ENCODE peak calls at places on chromosome 3, in ten cellular contexts. I is brain microvascular endothelial cell, U is cardiac fibroblast, K is neural progenitor cell, O is fibroblast of pulmonary artery, C is cardiac muscle cell, J is BJ, D is kidney, P is RWPE2, X is left ventricle myocardium inferior. W is an unnamed sample.

GRCh38 chr3:125608419-125608818 is 13.1 kb upstream of the OSBPL11 start:
- DNase-seq in P (no peak), U (no peak), O (no peak), X (no peak), D (no peak), J (no peak), I (no peak), K (no peak), C (no peak), W (no peak)

GRCh38 chr3:39136533-39137434 is 16.6 kb downstream of the CSRNP1 start:
- DNase-seq in O (no peak), X (no peak), U (no peak), C (no peak), D (no peak), I (no peak), K (no peak), P (peak; percentile 49), J (no peak), W (no peak)

GRCh38 chr3:107942244-107942643 is 148.6 kb downstream of the CD47 start:
- DNase-seq in J (no peak), U (peak; percentile 54), C (no peak), K (no peak), O (no peak), X (no peak), D (no peak), I (no peak), P (no peak), W (no peak)

GRCh38 chr3:29922990-29923746 is 642.3 kb downstream of the RBMS3 start:
- DNase-seq in D (no peak), X (peak; percentile 20), I (peak; percentile 92), K (no peak), P (peak; percentile 22), O (peak; percentile 97), C (no peak), U (peak; percentile 96), J (peak; percentile 79), W (peak; percentile 93)

GRCh38 chr3:128435058-128435457 is 31.6 kb downstream of the DNAJB8 start:
- DNase-seq in K (peak; percentile 49), O (no peak), I (no peak), X (no peak), C (no peak), U (no peak), J (no peak), D (no peak), P (no peak), W (no peak)

GRCh38 chr3:157541506-157542236 is 38.5 kb upstream of the VEPH1 start:
- DNase-seq in X (no peak), J (no peak), O (no peak), P (no peak), D (no peak), U (no peak), C (no peak), K (no peak), I (no peak), W (no peak)

GRCh38 chr3:123285931-123286307 is 84.2 kb downstream of the SEC22A start:
- DNase-seq in I (no peak), U (no peak), K (no peak), J (no peak), C (no peak), X (no peak), O (no peak), D (no peak), P (no peak), W (no peak)

GRCh38 chr3:62374375-62374876 is 1.1 kb upstream of the FEZF2 start:
- DNase-seq in I (peak; percentile 14), O (peak; percentile 11), U (peak; percentile 51), D (no peak), X (no peak), P (no peak), J (no peak), C (no peak), K (peak; percentile 87), W (peak; percentile 33)

GRCh38 chr3:114011059-114011797 is 45.1 kb downstream of the CCDC191 start:
- DNase-seq in P (no peak), X (no peak), I (no peak), U (no peak), J (no peak), C (no peak), D (no peak), K (no peak), O (no peak), W (no peak)

GRCh38 chr3:197209366-197210260 is 88.8 kb downstream of the DLG1 start:
- DNase-seq in K (peak; percentile 20), I (no peak), D (no peak), O (no peak), J (no peak), P (no peak), U (no peak), X (no peak), C (no peak), W (no peak)

GRCh38 chr3:930866-931265 is 162.0 kb upstream of the CNTN6 start:
- DNase-seq in P (no peak), C (no peak), K (no peak), O (no peak), J (no peak), X (no peak), D (no peak), U (no peak), I (no peak), W (no peak)

GRCh38 chr3:141000027-141000663 is 51.0 kb upstream of the SPSB4 start:
- DNase-seq in U (peak; percentile 66), K (peak; percentile 81), I (peak; percentile 62), C (peak; percentile 82), D (peak; percentile 78), J (no peak), X (peak; percentile 61), P (no peak), O (peak; percentile 64), W (peak; percentile 76)

GRCh38 chr3:48985977-48986376 is 4.1 kb upstream of the P4HTM start:
- DNase-seq in K (no peak), O (no peak), J (no peak), I (no peak), C (no peak), U (no peak), D (no peak), P (no peak), X (no peak), W (no peak)

GRCh38 chr3:52055537-52056351 is 627 bp downstream of the DUSP7 start:
- DNase-seq in X (peak; percentile 53), U (peak; percentile 57), K (peak; percentile 91), I (no peak), J (no peak), O (peak; percentile 62), D (peak; percentile 88), C (peak; percentile 80), P (no peak), W (peak; percentile 57)
- TF ChIP-seq CTCF in X (peak; percentile 50), U (no peak), K (peak; percentile 25), I (peak; percentile 16), J (peak; percentile 10), O (peak; percentile 9), D (peak; percentile 23), C (peak; percentile 10), P (no peak), W (peak; percentile 18)

GRCh38 chr3:144762091-144762490 is 790.5 kb downstream of the DIPK2A start:
- DNase-seq in I (no peak), C (no peak), P (no peak), O (no peak), D (no peak), U (no peak), J (no peak), X (no peak), K (no peak), W (no peak)

GRCh38 chr3:144760831-144761230 is 789.2 kb downstream of the DIPK2A start:
- DNase-seq in O (peak; percentile 21), X (no peak), P (no peak), I (peak; percentile 22), U (peak; percentile 6), D (no peak), J (no peak), K (no peak), C (peak; percentile 53), W (peak; percentile 54)

DNA sequence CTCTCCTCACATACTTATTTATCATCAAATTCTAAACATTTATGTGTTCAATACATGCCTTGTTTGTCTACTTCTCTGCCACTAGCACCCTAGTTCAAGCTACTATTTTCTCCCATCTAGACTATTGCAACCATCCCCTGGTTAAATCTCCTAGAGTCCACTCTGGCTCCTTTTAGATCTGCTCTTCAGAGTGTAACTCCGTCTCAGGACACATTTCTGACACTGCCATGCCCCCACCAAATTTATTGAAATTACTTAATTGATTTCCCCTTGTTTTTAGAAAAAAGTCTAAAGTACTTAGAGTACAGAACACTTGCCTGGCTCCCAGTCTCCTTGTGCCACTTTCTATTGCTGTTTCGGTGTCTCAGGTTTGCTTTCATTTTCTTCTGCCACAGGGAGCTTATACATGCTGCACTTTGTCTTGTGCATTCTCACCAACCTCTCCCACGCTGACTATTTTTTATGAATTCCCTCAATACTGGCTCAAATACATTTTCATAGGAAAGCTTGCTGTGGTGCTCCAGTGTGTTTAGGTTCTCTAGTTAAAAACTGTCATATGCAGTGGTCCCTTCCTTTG is 792.3 kb downstream of the DIPK2A start:
- DNase-seq in X (no peak), O (no peak), U (no peak), I (no peak), J (no peak), D (no peak), K (no peak), P (no peak), C (no peak), W (no peak)
- H3K4me3 ChIP-seq in X (no peak overlapping the region), O (no peak overlapping the region), U (no peak overlapping the region), I (no peak overlapping the region), J (no peak overlapping the region), D (no peak overlapping the region), K (no peak overlapping the region), P (no peak overlapping the region), C (no peak overlapping the region), W (no peak overlapping the region)

GRCh38 chr3:161171639-161172552 is 49.2 kb upstream of the NMD3 start:
- DNase-seq in P (no peak), J (no peak), K (peak; percentile 21), O (peak; percentile 39), U (peak; percentile 47), C (no peak), D (no peak), I (no peak), X (no peak), W (peak; percentile 50)
- TF ChIP-seq CTCF in P (peak; percentile 23), J (peak; percentile 30), K (peak; percentile 43), O (peak; percentile 41), U (peak; percentile 40), C (peak; percentile 39), D (peak; percentile 5), I (peak; percentile 45), X (peak; percentile 45), W (peak; percentile 60)

DNA sequence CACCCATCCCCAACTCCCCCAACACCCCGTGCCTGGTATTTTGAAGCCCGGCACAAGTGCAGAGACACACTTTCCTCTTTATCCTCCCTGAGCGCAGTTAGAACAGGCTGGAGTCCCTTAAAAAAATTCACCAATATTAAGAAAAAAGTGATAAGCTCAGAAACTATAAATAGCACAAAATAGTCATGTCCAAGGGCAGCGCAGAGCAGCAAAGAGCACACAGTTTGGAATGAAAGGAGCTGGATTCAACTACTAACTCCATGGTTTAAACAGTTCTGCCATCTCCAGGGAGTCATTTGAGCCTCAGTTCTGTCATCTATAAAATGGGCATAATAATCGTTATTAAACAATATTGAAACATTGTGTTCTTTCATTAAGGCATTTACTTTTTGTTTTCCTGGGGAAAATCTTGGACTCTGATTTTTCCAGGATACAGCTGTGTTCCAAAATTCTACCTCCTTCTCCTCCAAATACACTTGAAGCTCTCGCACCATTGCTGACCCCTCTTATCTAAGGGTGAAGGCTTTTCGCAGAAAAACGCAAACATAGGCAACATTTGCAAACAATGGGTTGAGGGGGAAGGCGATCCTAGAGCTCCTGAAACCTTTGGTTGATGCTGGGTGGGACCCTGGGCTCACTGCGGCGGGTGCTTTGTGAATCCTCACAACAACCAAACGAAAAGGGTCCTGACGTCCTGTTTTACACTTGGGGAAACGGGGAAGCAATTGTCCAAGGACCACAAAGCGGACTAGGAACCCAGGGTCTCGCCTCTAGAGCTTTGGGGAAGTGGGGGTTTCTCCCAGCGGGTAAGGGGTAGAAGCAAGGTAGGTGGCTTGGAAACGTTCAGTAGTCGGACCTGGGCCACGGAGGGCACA is 41.8 kb downstream of the EPHB3 start:
- DNase-seq in I (no peak), X (no peak), U (peak; percentile 4), D (no peak), J (no peak), P (no peak), C (no peak), O (no peak), K (peak; percentile 40), W (peak; percentile 37)
- H3K4me3 ChIP-seq in I (no peak overlapping the region), X (peak overlapping the region; percentile 65), U (no peak overlapping the region), D (no peak overlapping the region), J (no peak overlapping the region), P (no peak overlapping the region), C (peak overlapping the region; percentile 22), O (no peak overlapping the region), K (peak overlapping the region; percentile 55), W (no peak overlapping the region)

W was measured in choroid plexus epithelial cell.